ENCODE peak calls at places on chromosomes 1 and 21, in ten cellular contexts. One of them, this sample, is unnamed.

GRCh38 chr1:52413410-52414104 is 9.2 kb downstream of the PRPF38A start:
- DNase-seq in vagina: no peak
- DNase-seq in GM23248: peak; percentile 31
- DNase-seq in neural progenitor cell: no peak
- DNase-seq in left lung: no peak
- DNase-seq in small intestine: peak; percentile 85
- DNase-seq in Panc1: no peak
- DNase-seq in IMR-90: peak; percentile 50
- DNase-seq in mesenchymal stem cell: peak; percentile 33
- DNase-seq in aorta: no peak
- DNase-seq in this sample: no peak

GRCh38 chr1:45974541-45975269 is 157.7 kb downstream of the PIK3R3 start:
- DNase-seq in vagina: no peak
- DNase-seq in GM23248: no peak
- DNase-seq in neural progenitor cell: no peak
- DNase-seq in left lung: no peak
- DNase-seq in small intestine: peak; percentile 77
- DNase-seq in Panc1: no peak
- DNase-seq in IMR-90: peak; percentile 68
- DNase-seq in mesenchymal stem cell: no peak
- DNase-seq in aorta: no peak
- DNase-seq in this sample: no peak

GRCh38 chr1:2024451-2024850 is 5.3 kb downstream of the GABRD start:
- DNase-seq in vagina: no peak
- DNase-seq in GM23248: no peak
- DNase-seq in neural progenitor cell: no peak
- DNase-seq in left lung: peak; percentile 56
- DNase-seq in small intestine: no peak
- DNase-seq in Panc1: no peak
- DNase-seq in IMR-90: no peak
- DNase-seq in mesenchymal stem cell: no peak
- DNase-seq in aorta: no peak
- DNase-seq in this sample: no peak

GRCh38 chr1:5744911-5745431 is 247.3 kb downstream of the NPHP4 start:
- DNase-seq in vagina: no peak
- DNase-seq in GM23248: peak; percentile 8
- DNase-seq in neural progenitor cell: peak; percentile 72
- DNase-seq in left lung: peak; percentile 53
- DNase-seq in small intestine: no peak
- DNase-seq in Panc1: no peak
- DNase-seq in IMR-90: no peak
- DNase-seq in mesenchymal stem cell: no peak
- DNase-seq in aorta: no peak
- DNase-seq in this sample: no peak

GRCh38 chr1:202852163-202852904 is 36.6 kb downstream of the RABIF start:
- DNase-seq in vagina: no peak
- DNase-seq in GM23248: peak; percentile 48
- DNase-seq in neural progenitor cell: peak; percentile 82
- DNase-seq in left lung: no peak
- DNase-seq in small intestine: peak; percentile 44
- DNase-seq in Panc1: peak; percentile 39
- DNase-seq in IMR-90: peak; percentile 69
- DNase-seq in mesenchymal stem cell: peak; percentile 62
- DNase-seq in aorta: no peak
- DNase-seq in this sample: no peak

GRCh38 chr1:218433744-218434143 is 88.6 kb downstream of the TGFB2 start:
- DNase-seq in vagina: no peak
- DNase-seq in GM23248: peak; percentile 46
- DNase-seq in neural progenitor cell: no peak
- DNase-seq in left lung: no peak
- DNase-seq in small intestine: no peak
- DNase-seq in Panc1: no peak
- DNase-seq in IMR-90: peak; percentile 64
- DNase-seq in mesenchymal stem cell: peak; percentile 55
- DNase-seq in aorta: no peak
- DNase-seq in this sample: no peak

GRCh38 chr1:7298145-7298544 is 473.0 kb upstream of the VAMP3 start:
- DNase-seq in vagina: no peak
- DNase-seq in GM23248: no peak
- DNase-seq in neural progenitor cell: no peak
- DNase-seq in left lung: no peak
- DNase-seq in small intestine: no peak
- DNase-seq in Panc1: no peak
- DNase-seq in IMR-90: no peak
- DNase-seq in mesenchymal stem cell: no peak
- DNase-seq in aorta: no peak
- DNase-seq in this sample: no peak

GRCh38 chr1:148010527-148010926 is 82.3 kb downstream of the GPR89B start:
- DNase-seq in vagina: no peak
- DNase-seq in GM23248: no peak
- DNase-seq in neural progenitor cell: no peak
- DNase-seq in left lung: no peak
- DNase-seq in small intestine: no peak
- DNase-seq in Panc1: no peak
- DNase-seq in IMR-90: no peak
- DNase-seq in mesenchymal stem cell: no peak
- DNase-seq in aorta: no peak
- DNase-seq in this sample: no peak

GRCh38 chr1:17755120-17755519 is at the start of gene ACTL8:
- DNase-seq in vagina: no peak
- DNase-seq in GM23248: no peak
- DNase-seq in neural progenitor cell: no peak
- DNase-seq in left lung: no peak
- DNase-seq in small intestine: no peak
- DNase-seq in Panc1: no peak
- DNase-seq in IMR-90: no peak
- DNase-seq in mesenchymal stem cell: no peak
- DNase-seq in aorta: no peak
- DNase-seq in this sample: no peak

GRCh38 chr1:226086776-226087175 is 24.3 kb downstream of the H3-3A start:
- DNase-seq in vagina: no peak
- DNase-seq in GM23248: no peak
- DNase-seq in neural progenitor cell: no peak
- DNase-seq in left lung: peak; percentile 49
- DNase-seq in small intestine: no peak
- DNase-seq in Panc1: no peak
- DNase-seq in IMR-90: no peak
- DNase-seq in mesenchymal stem cell: no peak
- DNase-seq in aorta: peak; percentile 54
- DNase-seq in this sample: no peak

GRCh38 chr1:39368045-39368444 is 123.4 kb upstream of the BMP8A start:
- DNase-seq in vagina: no peak
- DNase-seq in GM23248: no peak
- DNase-seq in neural progenitor cell: no peak
- DNase-seq in left lung: no peak
- DNase-seq in small intestine: no peak
- DNase-seq in Panc1: no peak
- DNase-seq in IMR-90: no peak
- DNase-seq in mesenchymal stem cell: no peak
- DNase-seq in aorta: no peak
- DNase-seq in this sample: no peak
- H3K36me3 ChIP-seq in vagina: no peaks in the 10 kb centered on the region
- H3K36me3 ChIP-seq in GM23248: peaks cover 14% of the 10 kb centered on the region
- H3K36me3 ChIP-seq in neural progenitor cell: peaks cover 14% of the 10 kb centered on the region
- H3K36me3 ChIP-seq in left lung: peaks cover 97% of the 10 kb centered on the region
- H3K36me3 ChIP-seq in small intestine: peaks cover 15% of the 10 kb centered on the region
- H3K36me3 ChIP-seq in Panc1: peaks cover 14% of the 10 kb centered on the region
- H3K36me3 ChIP-seq in IMR-90: peaks cover 42% of the 10 kb centered on the region
- H3K36me3 ChIP-seq in mesenchymal stem cell: peaks cover 73% of the 10 kb centered on the region
- H3K36me3 ChIP-seq in aorta: peaks cover 3% of the 10 kb centered on the region
- H3K36me3 ChIP-seq in this sample: no peaks in the 10 kb centered on the region

DNA sequence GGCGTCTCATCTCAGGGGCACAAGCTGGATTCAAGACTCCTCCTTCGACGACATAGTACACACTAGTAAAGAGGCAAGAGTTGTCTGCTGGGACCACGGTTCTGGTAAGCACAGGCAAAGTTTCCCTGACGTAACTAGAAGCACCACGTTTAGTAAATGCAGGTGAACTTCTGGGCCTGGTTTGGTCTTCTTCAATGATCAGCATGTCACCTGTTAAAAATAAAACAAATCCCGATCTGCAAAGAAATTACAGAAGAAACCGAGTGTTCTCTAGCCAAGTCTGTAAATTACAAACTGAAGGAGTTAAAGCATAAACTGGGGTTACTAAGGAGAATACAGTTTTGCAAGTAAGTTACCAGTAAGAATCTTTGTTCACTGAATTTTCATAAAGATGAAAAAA is 1.5 kb downstream of the YOD1 start:
- DNase-seq in vagina: no peak
- DNase-seq in GM23248: no peak
- DNase-seq in neural progenitor cell: no peak
- DNase-seq in left lung: no peak
- DNase-seq in small intestine: no peak
- DNase-seq in Panc1: no peak
- DNase-seq in IMR-90: no peak
- DNase-seq in mesenchymal stem cell: no peak
- DNase-seq in aorta: no peak
- DNase-seq in this sample: no peak
- H3K4me3 ChIP-seq in vagina: no peak overlapping the region
- H3K4me3 ChIP-seq in GM23248: peak overlapping the region; percentile 98
- H3K4me3 ChIP-seq in neural progenitor cell: peak overlapping the region; percentile 69
- H3K4me3 ChIP-seq in left lung: no peak overlapping the region
- H3K4me3 ChIP-seq in small intestine: no peak overlapping the region
- H3K4me3 ChIP-seq in Panc1: peak overlapping the region; percentile 98
- H3K4me3 ChIP-seq in IMR-90: no peak overlapping the region
- H3K4me3 ChIP-seq in mesenchymal stem cell: no peak overlapping the region
- H3K4me3 ChIP-seq in aorta: peak overlapping the region; percentile 29
- H3K4me3 ChIP-seq in this sample: peak overlapping the region; percentile 91

DNA sequence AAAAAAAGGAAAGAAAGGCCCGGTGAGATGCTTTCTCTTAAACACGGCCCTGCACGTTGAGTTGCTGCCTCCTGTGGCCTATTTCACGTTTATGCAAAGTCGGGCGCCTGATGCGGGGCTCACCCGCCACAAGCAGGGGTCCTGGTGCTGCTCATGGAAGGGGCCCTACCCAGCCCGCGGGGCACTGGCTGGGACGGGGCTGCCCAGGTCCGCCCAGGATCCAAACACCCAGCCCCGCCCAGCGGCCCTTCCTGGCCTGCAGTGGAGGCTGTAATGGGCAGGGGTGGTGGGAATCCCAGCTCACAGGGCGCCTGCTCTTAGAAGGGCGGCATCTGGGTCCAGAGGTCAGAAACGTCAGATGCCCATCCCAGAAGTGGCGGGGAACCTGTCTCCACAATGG is 1.6 kb downstream of the COL6A2 start:
- DNase-seq in vagina: no peak
- DNase-seq in GM23248: peak; percentile 74
- DNase-seq in neural progenitor cell: peak; percentile 34
- DNase-seq in left lung: peak; percentile 72
- DNase-seq in small intestine: peak; percentile 41
- DNase-seq in Panc1: no peak
- DNase-seq in IMR-90: peak; percentile 34
- DNase-seq in mesenchymal stem cell: peak; percentile 64
- DNase-seq in aorta: peak; percentile 80
- DNase-seq in this sample: no peak
- H3K27ac ChIP-seq in vagina: peak overlapping the region; percentile 98
- H3K27ac ChIP-seq in GM23248: peak overlapping the region; percentile 92
- H3K27ac ChIP-seq in neural progenitor cell: no peak overlapping the region
- H3K27ac ChIP-seq in left lung: no peak overlapping the region
- H3K27ac ChIP-seq in small intestine: peak overlapping the region; percentile 41
- H3K27ac ChIP-seq in Panc1: no peak overlapping the region
- H3K27ac ChIP-seq in IMR-90: peak overlapping the region; percentile 58
- H3K27ac ChIP-seq in mesenchymal stem cell: no peak overlapping the region
- H3K27ac ChIP-seq in aorta: peak overlapping the region; percentile 9
- H3K27ac ChIP-seq in this sample: no peak overlapping the region

GRCh38 chr1:99672022-99672421 is 26.1 kb downstream of the PALMD start:
- DNase-seq in vagina: no peak
- DNase-seq in GM23248: peak; percentile 28
- DNase-seq in neural progenitor cell: no peak
- DNase-seq in left lung: no peak
- DNase-seq in small intestine: no peak
- DNase-seq in Panc1: no peak
- DNase-seq in IMR-90: no peak
- DNase-seq in mesenchymal stem cell: no peak
- DNase-seq in aorta: no peak
- DNase-seq in this sample: no peak
- H3K36me3 ChIP-seq in vagina: no peaks in the 10 kb centered on the region
- H3K36me3 ChIP-seq in GM23248: no peaks in the 10 kb centered on the region
- H3K36me3 ChIP-seq in neural progenitor cell: no peaks in the 10 kb centered on the region
- H3K36me3 ChIP-seq in left lung: peaks cover 7% of the 10 kb centered on the region
- H3K36me3 ChIP-seq in small intestine: no peaks in the 10 kb centered on the region
- H3K36me3 ChIP-seq in Panc1: no peaks in the 10 kb centered on the region
- H3K36me3 ChIP-seq in IMR-90: no peaks in the 10 kb centered on the region
- H3K36me3 ChIP-seq in mesenchymal stem cell: no peaks in the 10 kb centered on the region
- H3K36me3 ChIP-seq in aorta: no peaks in the 10 kb centered on the region
- H3K36me3 ChIP-seq in this sample: no peaks in the 10 kb centered on the region

DNA sequence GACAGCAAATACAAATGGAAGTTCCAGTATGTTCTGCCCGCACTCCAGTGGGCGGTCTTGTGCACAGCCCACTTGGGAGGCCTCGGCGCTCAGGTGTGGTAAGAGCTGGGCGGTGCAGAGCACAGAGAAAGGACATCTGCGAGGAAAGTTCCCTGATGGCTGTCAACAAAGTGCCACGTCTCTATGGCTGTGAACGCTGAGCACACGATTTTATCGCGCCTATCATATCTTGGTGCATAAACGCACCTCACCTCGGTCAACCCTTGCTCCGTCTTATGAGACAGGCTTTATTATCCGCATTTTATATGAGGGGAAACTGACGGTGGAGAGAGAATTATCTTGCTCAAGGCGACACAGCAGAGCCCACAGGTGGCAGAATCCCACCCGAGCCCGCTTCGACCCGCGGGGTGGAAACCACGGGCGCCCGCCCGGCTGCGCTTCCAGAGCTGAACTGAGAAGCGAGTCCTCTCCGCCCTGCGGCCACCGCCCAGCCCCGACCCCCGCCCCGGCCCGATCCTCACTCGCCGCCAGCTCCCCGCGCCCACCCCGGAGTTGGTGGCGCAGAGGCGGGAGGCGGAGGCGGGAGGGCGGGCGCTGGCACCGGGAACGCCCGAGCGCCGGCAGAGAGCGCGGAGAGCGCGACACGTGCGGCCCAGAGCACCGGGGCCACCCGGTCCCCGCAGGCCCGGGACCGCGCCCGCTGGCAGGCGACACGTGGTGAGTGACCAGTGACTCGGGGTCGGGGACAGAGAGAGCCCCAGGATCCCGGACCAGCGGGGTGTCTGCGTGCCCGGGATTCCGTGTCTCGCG is at the start of gene IL12RB2:
- DNase-seq in vagina: no peak
- DNase-seq in GM23248: peak; percentile 5
- DNase-seq in neural progenitor cell: peak; percentile 81
- DNase-seq in left lung: peak; percentile 80
- DNase-seq in small intestine: peak; percentile 51
- DNase-seq in Panc1: no peak
- DNase-seq in IMR-90: no peak
- DNase-seq in mesenchymal stem cell: no peak
- DNase-seq in aorta: peak; percentile 75
- DNase-seq in this sample: no peak
- H3K4me3 ChIP-seq in vagina: peak within 1 kb of the TSS; percentile 41
- H3K4me3 ChIP-seq in GM23248: peak within 1 kb of the TSS; percentile 29
- H3K4me3 ChIP-seq in neural progenitor cell: peak within 1 kb of the TSS; percentile 58
- H3K4me3 ChIP-seq in left lung: peak within 1 kb of the TSS; percentile 20
- H3K4me3 ChIP-seq in small intestine: peak within 1 kb of the TSS; percentile 41
- H3K4me3 ChIP-seq in Panc1: peak within 1 kb of the TSS; percentile 54
- H3K4me3 ChIP-seq in IMR-90: no peak within 1 kb of the TSS
- H3K4me3 ChIP-seq in mesenchymal stem cell: peak within 1 kb of the TSS; percentile 50
- H3K4me3 ChIP-seq in aorta: peak within 1 kb of the TSS; percentile 46
- H3K4me3 ChIP-seq in this sample: no peak within 1 kb of the TSS

DNA sequence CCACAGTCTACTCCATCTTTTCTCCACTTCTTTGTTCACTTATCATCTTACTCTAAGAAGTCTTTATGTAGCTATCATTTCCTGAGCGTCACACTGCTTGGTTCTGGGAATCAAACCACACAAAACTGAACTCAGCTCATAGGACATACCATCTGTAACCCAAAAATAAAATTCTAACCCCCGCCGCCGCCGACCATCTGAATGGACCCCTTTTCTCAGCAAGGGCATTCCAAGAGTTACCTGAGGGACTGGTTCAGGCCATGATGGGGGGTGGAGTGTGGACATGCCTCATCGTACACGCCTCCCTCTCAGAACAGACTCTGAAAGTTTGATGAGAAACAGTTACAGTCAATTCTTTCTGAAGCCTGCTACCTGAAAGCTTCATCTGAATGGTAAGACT is 12.6 kb upstream of the CHI3L2 start:
- DNase-seq in vagina: no peak
- DNase-seq in GM23248: no peak
- DNase-seq in neural progenitor cell: no peak
- DNase-seq in left lung: no peak
- DNase-seq in small intestine: no peak
- DNase-seq in Panc1: no peak
- DNase-seq in IMR-90: no peak
- DNase-seq in mesenchymal stem cell: no peak
- DNase-seq in aorta: no peak
- DNase-seq in this sample: no peak
- H3K27ac ChIP-seq in vagina: no peak overlapping the region
- H3K27ac ChIP-seq in GM23248: no peak overlapping the region
- H3K27ac ChIP-seq in neural progenitor cell: no peak overlapping the region
- H3K27ac ChIP-seq in left lung: no peak overlapping the region
- H3K27ac ChIP-seq in small intestine: peak overlapping the region; percentile 89
- H3K27ac ChIP-seq in Panc1: no peak overlapping the region
- H3K27ac ChIP-seq in IMR-90: no peak overlapping the region
- H3K27ac ChIP-seq in mesenchymal stem cell: no peak overlapping the region
- H3K27ac ChIP-seq in aorta: no peak overlapping the region
- H3K27ac ChIP-seq in this sample: no peak overlapping the region

This sample was measured in SK-N-MC.